ENCODE peak calls at places on chromosomes 13 and 19, in eight cellular contexts. F, S, Y, G, C, R, T and I are unnamed samples.

GRCh38 chr13:44117351-44117750 is 237.6 kb downstream of the LACC1 start:
- DNase-seq in C (no peak), R (no peak), F (no peak), S (no peak), Y (no peak), T (peak; percentile 47), G (no peak), I (no peak)

GRCh38 chr19:10333758-10334339 is 520 bp upstream of the RAVER1 start:
- DNase-seq in C (no peak), R (no peak), F (no peak), S (no peak), G (no peak), T (peak; percentile 1), Y (no peak), I (no peak)

GRCh38 chr19:17138937-17139598 is 63.5 kb downstream of the MYO9B start:
- DNase-seq in F (peak; percentile 78), C (no peak), R (no peak), G (no peak), T (no peak), S (no peak), Y (no peak), I (no peak)

GRCh38 chr13:50340566-50341287 is 325.5 kb downstream of the KCNRG start:
- DNase-seq in C (no peak), T (no peak), G (no peak), S (peak; percentile 33), R (no peak), F (no peak), Y (peak; percentile 44), I (no peak)

GRCh38 chr19:38003427-38004099 is 96.6 kb downstream of the SIPA1L3 start:
- DNase-seq in T (peak; percentile 88), S (peak; percentile 55), F (peak; percentile 70), Y (peak; percentile 42), C (peak; percentile 50), G (no peak), R (peak; percentile 90), I (peak; percentile 60)

GRCh38 chr13:46896346-46897138 is at the start of gene HTR2A:
- DNase-seq in Y (no peak), R (no peak), G (no peak), T (no peak), S (peak; percentile 28), C (no peak), F (peak; percentile 10), I (peak; percentile 6)

GRCh38 chr19:21474671-21475181 is 30.7 kb upstream of the ZNF429 start:
- DNase-seq in G (no peak), T (peak; percentile 60), F (peak; percentile 80), R (no peak), S (peak; percentile 78), Y (peak; percentile 37), C (no peak), I (peak; percentile 94)

GRCh38 chr19:44050740-44051653 is 839 bp upstream of the ZNF223 start:
- DNase-seq in R (no peak), C (peak; percentile 53), T (no peak), S (no peak), Y (no peak), F (no peak), G (no peak), I (peak; percentile 29)

GRCh38 chr13:102139626-102140025 is 262.2 kb downstream of the FGF14 start:
- DNase-seq in S (no peak), F (no peak), G (no peak), C (no peak), T (no peak), Y (no peak), R (no peak), I (no peak)

GRCh38 chr19:33872445-33873320 is 76.0 kb downstream of the KCTD15 start:
- DNase-seq in G (no peak), F (no peak), T (no peak), Y (no peak), C (no peak), S (no peak), R (no peak), I (no peak)

GRCh38 chr13:55439450-55439849 is 1701.3 kb upstream of the PRR20A start:
- DNase-seq in F (no peak), S (no peak), Y (no peak), R (no peak), C (no peak), T (no peak), G (no peak), I (no peak)

GRCh38 chr13:94140027-94140426 is 339.5 kb downstream of the DCT start:
- DNase-seq in Y (no peak), G (no peak), C (no peak), F (no peak), S (no peak), T (no peak), R (no peak), I (no peak)

GRCh38 chr19:19530423-19530804 is 1.7 kb downstream of the YJEFN3 start:
- DNase-seq in T (no peak), S (no peak), F (no peak), G (no peak), C (no peak), R (no peak), Y (no peak), I (no peak)

GRCh38 chr13:113267642-113268405 is 29.2 kb upstream of the LAMP1 start:
- DNase-seq in T (no peak), Y (no peak), S (no peak), R (no peak), C (no peak), F (no peak), G (no peak), I (no peak)

GRCh38 chr19:50378863-50379236 is 2.6 kb downstream of the NR1H2 start:
- DNase-seq in S (no peak), G (no peak), R (no peak), F (no peak), C (no peak), Y (no peak), T (no peak), I (no peak)

GRCh38 chr19:45245334-45245787 is at the start of gene EXOC3L2:
- DNase-seq in Y (no peak), R (no peak), G (no peak), F (peak; percentile 70), T (no peak), S (no peak), C (no peak), I (no peak)

GRCh38 chr13:85828094-85828684 is 29.0 kb upstream of the SLITRK6 start:
- DNase-seq in Y (no peak), G (no peak), S (no peak), T (peak; percentile 1), R (no peak), C (no peak), F (no peak), I (no peak)

GRCh38 chr19:35642798-35643254 is 1.3 kb downstream of the ETV2 start:
- DNase-seq in G (no peak), F (no peak), T (no peak), R (no peak), Y (no peak), S (peak; percentile 37), C (no peak), I (peak; percentile 35)

GRCh38 chr19:29323972-29324680 is 111.2 kb upstream of the UQCRFS1 start:
- DNase-seq in G (no peak), Y (no peak), S (no peak), T (no peak), F (no peak), C (no peak), R (no peak), I (no peak)

DNA sequence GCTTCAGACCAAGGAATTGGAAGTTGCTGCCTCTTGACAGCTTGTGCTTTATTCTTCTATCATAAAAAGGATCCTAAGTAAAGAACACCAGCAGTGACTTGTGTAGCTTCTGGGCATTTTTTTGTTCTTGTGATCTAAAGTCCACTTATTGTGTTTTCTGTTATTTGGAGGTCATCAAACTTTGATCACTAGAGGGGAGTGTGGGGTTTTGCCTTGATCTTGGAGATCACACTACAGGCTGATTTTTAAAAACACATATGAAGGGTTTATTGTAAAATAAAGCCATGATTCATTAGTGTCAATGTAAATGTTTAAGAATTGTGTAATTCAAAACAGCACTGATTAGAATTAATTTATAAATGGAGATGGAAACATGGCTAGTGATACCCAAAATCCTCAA is 328.7 kb upstream of the EDNRB start:
- DNase-seq in F (no peak), C (no peak), G (no peak), S (no peak), Y (no peak), T (no peak), R (no peak), I (no peak)
- TF ChIP-seq CTCF in F (no peak), C (no peak), G (no peak), S (no peak), Y (no peak), T (no peak), R (no peak), I (no peak)

GRCh38 chr19:5514001-5514400 is 53.8 kb downstream of the TINCR start:
- DNase-seq in Y (no peak), C (no peak), F (no peak), T (no peak), S (no peak), G (no peak), R (no peak), I (no peak)

GRCh38 chr19:5520501-5520900 is 47.3 kb downstream of the TINCR start:
- DNase-seq in F (no peak), G (no peak), Y (no peak), C (no peak), S (no peak), T (no peak), R (no peak), I (no peak)

GRCh38 chr19:5519076-5519475 is 48.7 kb downstream of the TINCR start:
- DNase-seq in Y (no peak), F (no peak), S (no peak), C (no peak), G (no peak), R (no peak), T (no peak), I (no peak)

GRCh38 chr19:5515737-5516136 is 52.0 kb downstream of the TINCR start:
- DNase-seq in R (no peak), S (no peak), T (no peak), C (no peak), G (no peak), Y (no peak), F (no peak), I (no peak)
- TF ChIP-seq CTCF in R (peak; percentile 10), S (no peak), T (peak; percentile 18), C (no peak), G (peak; percentile 19), Y (no peak), F (no peak), I (peak; percentile 31)

GRCh38 chr13:31056650-31057275 is 104.9 kb downstream of the HSPH1 start:
- DNase-seq in Y (no peak), T (no peak), R (no peak), G (no peak), S (no peak), F (no peak), C (no peak), I (no peak)
- TF ChIP-seq CTCF in Y (no peak), T (no peak), R (no peak), G (peak; percentile 20), S (no peak), F (no peak), C (no peak), I (no peak)

GRCh38 chr13:26628706-26629105 is 71.2 kb downstream of the WASF3 start:
- DNase-seq in S (no peak), Y (no peak), F (no peak), T (peak; percentile 10), R (no peak), G (peak; percentile 16), C (peak; percentile 6), I (no peak)
- TF ChIP-seq CTCF in S (no peak), Y (no peak), F (no peak), T (peak; percentile 4), R (peak; percentile 20), G (peak; percentile 54), C (no peak), I (no peak)

GRCh38 chr13:33761744-33762143 is 56.2 kb upstream of the RFC3 start:
- DNase-seq in C (no peak), Y (no peak), R (no peak), G (no peak), S (no peak), F (no peak), T (peak; percentile 8), I (no peak)
- TF ChIP-seq CTCF in C (no peak), Y (no peak), R (peak; percentile 34), G (peak; percentile 22), S (no peak), F (no peak), T (no peak), I (no peak)